ENCODE peak calls at places on chromosomes 5 and 9, in four cellular contexts. C is GM12878; M is GM06990; P is CD8-positive, alpha-beta T cell. W is an unnamed sample.

GRCh38 chr9:91676042-91676441 is 252.4 kb upstream of the NFIL3 start:
- DNase-seq in C (peak; percentile 3), M (no peak), P (no peak), W (no peak)

GRCh38 chr5:56297851-56298250 is 64.7 kb upstream of the ANKRD55 start:
- DNase-seq in P (no peak), C (no peak), M (no peak), W (no peak)

GRCh38 chr9:127877566-127877998 is at the start of gene AK1:
- DNase-seq in P (no peak), C (no peak), M (no peak), W (no peak)

GRCh38 chr5:170355601-170356098 is 33.5 kb downstream of the KCNMB1 start:
- DNase-seq in P (no peak), M (no peak), C (no peak), W (no peak)

GRCh38 chr5:157481666-157482065 is 21.7 kb downstream of the NIPAL4 start:
- DNase-seq in M (no peak), C (no peak), P (no peak), W (no peak)

GRCh38 chr5:157387683-157388093 is 72.3 kb upstream of the NIPAL4 start:
- DNase-seq in C (no peak), P (no peak), M (no peak), W (no peak)

GRCh38 chr5:168991311-168991710 is 309.6 kb downstream of the SLIT3 start:
- DNase-seq in M (no peak), C (no peak), P (no peak), W (no peak)

GRCh38 chr9:76687861-76688374 is 76.3 kb upstream of the PCA3 start:
- DNase-seq in P (no peak), C (no peak), M (no peak), W (no peak)

GRCh38 chr5:167504276-167504675 is 787.2 kb upstream of the WWC1 start:
- DNase-seq in M (no peak), C (no peak), P (no peak), W (no peak)

GRCh38 chr5:148820778-148821395 is 5.5 kb upstream of the ADRB2 start:
- DNase-seq in P (no peak), M (no peak), C (no peak), W (no peak)

GRCh38 chr9:93072383-93072795 is 13.9 kb downstream of the SUSD3 start:
- DNase-seq in M (no peak), P (no peak), C (no peak), W (no peak)

GRCh38 chr5:114438471-114438870 is 76.6 kb downstream of the KCNN2 start:
- DNase-seq in C (no peak), M (no peak), P (no peak), W (no peak)

W was measured in GM13977.